ENCODE peak calls at places on chromosome 20, in four cellular contexts. One of them, this sample, is unnamed. For H3K9me3, the result is how much of the 10 kb centered on the place peaks cover.

GRCh38 chr20:23668477-23668951 is 20.3 kb downstream of the CST4 start:
- DNase-seq in CD8-positive, alpha-beta T cell: peak
- DNase-seq in right lobe of liver: no peak
- DNase-seq in left ventricle myocardium inferior: no peak
- DNase-seq in this sample: peak

GRCh38 chr20:46801003-46801702 is 91.7 kb downstream of the SLC2A10 start:
- DNase-seq in CD8-positive, alpha-beta T cell: no peak
- DNase-seq in right lobe of liver: no peak
- DNase-seq in left ventricle myocardium inferior: no peak
- DNase-seq in this sample: no peak

GRCh38 chr20:47032969-47033578 is 138.4 kb downstream of the EYA2 start:
- DNase-seq in CD8-positive, alpha-beta T cell: no peak
- DNase-seq in right lobe of liver: peak
- DNase-seq in left ventricle myocardium inferior: no peak
- DNase-seq in this sample: no peak

GRCh38 chr20:46222521-46223007 is 85.7 kb downstream of the CDH22 start:
- DNase-seq in CD8-positive, alpha-beta T cell: no peak
- DNase-seq in right lobe of liver: no peak
- DNase-seq in left ventricle myocardium inferior: peak
- DNase-seq in this sample: no peak

GRCh38 chr20:31637660-31638059 is at the start of gene COX4I2:
- DNase-seq in CD8-positive, alpha-beta T cell: no peak
- DNase-seq in right lobe of liver: no peak
- DNase-seq in left ventricle myocardium inferior: peak
- DNase-seq in this sample: no peak

GRCh38 chr20:32089637-32090330 is 19.7 kb upstream of the TM9SF4 start:
- DNase-seq in CD8-positive, alpha-beta T cell: no peak
- DNase-seq in right lobe of liver: no peak
- DNase-seq in left ventricle myocardium inferior: no peak
- DNase-seq in this sample: no peak

GRCh38 chr20:6636209-6637159 is 131.0 kb upstream of the BMP2 start:
- DNase-seq in CD8-positive, alpha-beta T cell: no peak
- DNase-seq in right lobe of liver: no peak
- DNase-seq in left ventricle myocardium inferior: no peak
- DNase-seq in this sample: no peak

GRCh38 chr20:61205769-61206168 is 46.3 kb upstream of the CDH4 start:
- DNase-seq in CD8-positive, alpha-beta T cell: no peak
- DNase-seq in right lobe of liver: no peak
- DNase-seq in left ventricle myocardium inferior: no peak
- DNase-seq in this sample: no peak

DNA sequence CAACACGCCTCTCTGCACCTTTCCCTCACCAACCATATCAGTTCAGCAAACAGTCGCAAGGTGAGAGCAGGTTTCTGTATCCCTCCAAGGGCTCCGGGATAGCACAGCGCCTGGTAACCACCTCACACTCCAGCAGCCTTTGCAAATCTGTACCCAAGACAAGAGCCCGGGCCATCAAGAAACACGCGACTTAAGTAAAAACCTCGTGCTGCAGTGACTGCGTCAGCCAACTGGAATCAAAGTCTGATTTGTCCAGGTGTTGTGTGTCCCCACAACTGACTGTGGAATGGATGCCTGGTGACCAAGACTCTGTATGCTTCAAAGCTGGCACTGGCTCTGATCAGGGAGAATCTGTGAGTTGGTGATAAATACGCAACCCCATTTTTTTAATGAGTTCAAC is 74.1 kb downstream of the NINL start:
- DNase-seq in CD8-positive, alpha-beta T cell: no peak
- DNase-seq in right lobe of liver: no peak
- DNase-seq in left ventricle myocardium inferior: no peak
- DNase-seq in this sample: no peak
- H3K9me3 ChIP-seq in CD8-positive, alpha-beta T cell: under half
- H3K9me3 ChIP-seq in right lobe of liver: under half
- H3K9me3 ChIP-seq in left ventricle myocardium inferior: under half
- H3K9me3 ChIP-seq in this sample: under half

GRCh38 chr20:56234110-56234509 is 14.4 kb upstream of the MC3R start:
- DNase-seq in CD8-positive, alpha-beta T cell: no peak
- DNase-seq in right lobe of liver: no peak
- DNase-seq in left ventricle myocardium inferior: no peak
- DNase-seq in this sample: no peak
- H3K9me3 ChIP-seq in CD8-positive, alpha-beta T cell: under half
- H3K9me3 ChIP-seq in right lobe of liver: under half
- H3K9me3 ChIP-seq in left ventricle myocardium inferior: under half
- H3K9me3 ChIP-seq in this sample: under half

GRCh38 chr20:59806578-59806975 is 126.9 kb downstream of the SYCP2 start:
- DNase-seq in CD8-positive, alpha-beta T cell: no peak
- DNase-seq in right lobe of liver: no peak
- DNase-seq in left ventricle myocardium inferior: no peak
- DNase-seq in this sample: no peak

GRCh38 chr20:59805786-59806577 is 127.5 kb downstream of the SYCP2 start:
- DNase-seq in CD8-positive, alpha-beta T cell: no peak
- DNase-seq in right lobe of liver: no peak
- DNase-seq in left ventricle myocardium inferior: no peak
- DNase-seq in this sample: no peak

GRCh38 chr20:59802471-59803221 is 130.8 kb downstream of the SYCP2 start:
- DNase-seq in CD8-positive, alpha-beta T cell: no peak
- DNase-seq in right lobe of liver: no peak
- DNase-seq in left ventricle myocardium inferior: no peak
- DNase-seq in this sample: no peak

GRCh38 chr20:59804347-59804746 is 129.1 kb downstream of the SYCP2 start:
- DNase-seq in CD8-positive, alpha-beta T cell: no peak
- DNase-seq in right lobe of liver: no peak
- DNase-seq in left ventricle myocardium inferior: no peak
- DNase-seq in this sample: no peak

DNA sequence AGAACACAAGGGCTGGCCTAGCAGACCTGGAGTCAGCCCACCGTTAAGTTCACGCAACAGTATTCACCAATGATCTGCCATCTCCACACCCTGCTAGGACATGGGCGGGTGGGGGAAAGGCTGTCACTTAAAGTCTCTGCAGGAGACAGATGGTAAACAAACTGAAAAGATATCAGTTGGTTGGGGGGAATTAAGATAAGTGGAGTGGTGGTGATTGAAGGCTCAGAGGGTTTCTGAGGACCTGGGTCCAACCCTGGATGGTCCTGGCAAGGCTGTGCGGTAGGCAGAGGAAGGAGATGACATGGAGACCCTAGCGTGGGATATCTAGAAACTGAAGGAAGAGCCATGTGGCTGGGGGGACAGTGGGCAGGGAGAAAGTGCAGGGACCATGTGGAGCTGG is 128.2 kb downstream of the SYCP2 start:
- DNase-seq in CD8-positive, alpha-beta T cell: no peak
- DNase-seq in right lobe of liver: no peak
- DNase-seq in left ventricle myocardium inferior: no peak
- DNase-seq in this sample: no peak
- H3K9me3 ChIP-seq in CD8-positive, alpha-beta T cell: under half
- H3K9me3 ChIP-seq in right lobe of liver: under half
- H3K9me3 ChIP-seq in left ventricle myocardium inferior: under half
- H3K9me3 ChIP-seq in this sample: under half

DNA sequence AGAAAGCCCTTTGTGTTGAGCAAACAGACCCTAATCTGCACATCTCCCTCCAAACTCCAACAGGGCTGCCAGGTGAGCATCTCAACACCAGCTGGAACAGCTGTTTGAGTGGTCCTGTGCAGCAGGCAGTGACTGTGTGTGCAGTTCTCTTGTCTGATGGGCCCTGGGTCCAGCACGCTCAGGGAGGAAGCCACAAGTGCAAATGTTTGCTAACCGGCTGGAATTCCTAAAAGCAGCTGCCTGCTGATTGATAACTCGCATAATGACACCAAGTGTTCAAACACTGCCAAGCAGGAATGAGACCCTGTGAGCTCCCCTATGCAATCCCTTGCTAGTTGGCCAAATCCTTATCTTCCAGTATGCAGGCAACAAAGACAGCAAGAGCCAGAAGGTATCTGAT is 650.6 kb downstream of the CBLN4 start:
- DNase-seq in CD8-positive, alpha-beta T cell: no peak
- DNase-seq in right lobe of liver: no peak
- DNase-seq in left ventricle myocardium inferior: no peak
- DNase-seq in this sample: no peak
- H3K9me3 ChIP-seq in CD8-positive, alpha-beta T cell: under half
- H3K9me3 ChIP-seq in right lobe of liver: under half
- H3K9me3 ChIP-seq in left ventricle myocardium inferior: under half
- H3K9me3 ChIP-seq in this sample: under half

GRCh38 chr20:38900606-38901005 is 25.6 kb upstream of the FAM83D start:
- DNase-seq in CD8-positive, alpha-beta T cell: no peak
- DNase-seq in right lobe of liver: no peak
- DNase-seq in left ventricle myocardium inferior: no peak
- DNase-seq in this sample: no peak
- H3K9me3 ChIP-seq in CD8-positive, alpha-beta T cell: under half
- H3K9me3 ChIP-seq in right lobe of liver: under half
- H3K9me3 ChIP-seq in left ventricle myocardium inferior: under half
- H3K9me3 ChIP-seq in this sample: under half

GRCh38 chr20:59827138-59828056 is 106.0 kb downstream of the SYCP2 start:
- DNase-seq in CD8-positive, alpha-beta T cell: no peak
- DNase-seq in right lobe of liver: no peak
- DNase-seq in left ventricle myocardium inferior: no peak
- DNase-seq in this sample: no peak
- H3K9me3 ChIP-seq in CD8-positive, alpha-beta T cell: under half
- H3K9me3 ChIP-seq in right lobe of liver: under half
- H3K9me3 ChIP-seq in left ventricle myocardium inferior: under half
- H3K9me3 ChIP-seq in this sample: under half

GRCh38 chr20:11843289-11843688 is 74.4 kb upstream of the BTBD3 start:
- DNase-seq in CD8-positive, alpha-beta T cell: no peak
- DNase-seq in right lobe of liver: no peak
- DNase-seq in left ventricle myocardium inferior: no peak
- DNase-seq in this sample: no peak
- H3K9me3 ChIP-seq in CD8-positive, alpha-beta T cell: under half
- H3K9me3 ChIP-seq in right lobe of liver: under half
- H3K9me3 ChIP-seq in left ventricle myocardium inferior: under half
- H3K9me3 ChIP-seq in this sample: under half

This sample was measured in CD4-positive, alpha-beta T cell.